ENCODE peak calls at places on chromosomes 13 and 19, in eight cellular contexts. G is GM23338, B is GM12878, C is HCT116, T is SK-N-SH, R is HepG2, I is K562, P is H1. A is an unnamed sample.

GRCh38 chr13:96090240-96091101 is 564 bp downstream of the HS6ST3 start:
- DNase-seq in C (no peak), B (no peak), P (no peak), R (no peak), I (no peak), G (peak), T (peak), A (peak)

GRCh38 chr13:62280590-62280989 is 864.9 kb upstream of the PCDH20 start:
- DNase-seq in G (no peak), I (no peak), P (no peak), C (no peak), R (no peak), B (peak), T (no peak), A (no peak)

GRCh38 chr19:11658954-11659353 is 61.7 kb downstream of the ZNF627 start:
- DNase-seq in B (no peak), I (no peak), T (no peak), G (no peak), P (no peak), R (no peak), C (no peak), A (no peak)

GRCh38 chr19:35904312-35905068 is 2.2 kb downstream of the HCST start:
- DNase-seq in G (no peak), R (no peak), B (no peak), T (no peak), C (no peak), P (no peak), I (no peak), A (no peak)

GRCh38 chr13:42836930-42837329 is 55.5 kb downstream of the FAM216B start:
- DNase-seq in R (no peak), T (no peak), P (peak), C (peak), B (no peak), I (no peak), G (peak), A (peak)

GRCh38 chr19:38417544-38418506 is 8.2 kb downstream of the RASGRP4 start:
- DNase-seq in G (peak), C (peak), T (no peak), P (no peak), B (no peak), R (no peak), I (peak), A (no peak)

GRCh38 chr13:27978301-27978968 is 9.3 kb upstream of the CDX2 start:
- DNase-seq in B (no peak), I (no peak), T (no peak), G (peak), P (no peak), C (no peak), R (no peak), A (no peak)

GRCh38 chr19:39824143-39825092 is 9.5 kb downstream of the DYRK1B start:
- DNase-seq in B (peak), G (peak), R (peak), C (no peak), P (peak), I (no peak), T (peak), A (peak)

GRCh38 chr13:76965759-76966421 is 17.6 kb downstream of the ACOD1 start:
- DNase-seq in R (no peak), I (no peak), C (no peak), G (no peak), B (no peak), T (peak), P (no peak), A (peak)

GRCh38 chr19:42488783-42489521 is 39.3 kb downstream of the CEACAM1 start:
- DNase-seq in P (no peak), G (no peak), T (no peak), I (no peak), B (no peak), R (peak), C (peak), A (no peak)

GRCh38 chr19:39845172-39845571 is 1.0 kb downstream of the FBL start:
- DNase-seq in T (no peak), B (no peak), G (no peak), R (no peak), P (no peak), C (no peak), I (no peak), A (no peak)

GRCh38 chr19:34089566-34089965 is 82.7 kb upstream of the LSM14A start:
- DNase-seq in B (no peak), T (no peak), G (no peak), C (no peak), R (no peak), P (no peak), I (no peak), A (no peak)

GRCh38 chr19:18946335-18946734 is 5.3 kb upstream of the HOMER3 start:
- DNase-seq in R (no peak), G (no peak), B (no peak), P (no peak), I (no peak), T (no peak), C (no peak), A (no peak)

GRCh38 chr19:1665565-1666047 is 13.2 kb upstream of the TCF3 start:
- DNase-seq in G (no peak), C (no peak), R (no peak), B (no peak), P (no peak), T (no peak), I (peak), A (no peak)

GRCh38 chr13:64551755-64552154 is 2678.4 kb downstream of the PCDH9 start:
- DNase-seq in P (no peak), B (no peak), I (no peak), G (no peak), R (no peak), C (no peak), T (no peak), A (no peak)

GRCh38 chr13:73000027-73000674 is 58.7 kb upstream of the KLF5 start:
- DNase-seq in P (no peak), T (no peak), C (peak), G (no peak), R (no peak), I (no peak), B (peak), A (peak)

GRCh38 chr19:19257137-19257536 is 16.0 kb downstream of the TM6SF2 start:
- DNase-seq in B (no peak), C (no peak), T (no peak), P (no peak), I (no peak), R (no peak), G (no peak), A (no peak)

GRCh38 chr19:11754663-11755062 is 12.1 kb upstream of the ZNF441 start:
- DNase-seq in T (no peak), G (no peak), B (no peak), C (no peak), P (no peak), R (no peak), I (no peak), A (no peak)

GRCh38 chr19:45645068-45645630 is 6.0 kb upstream of the EML2 start:
- DNase-seq in P (no peak), R (no peak), I (no peak), T (no peak), B (no peak), G (no peak), C (no peak), A (no peak)

GRCh38 chr13:84980571-84980970 is 818.6 kb downstream of the SLITRK6 start:
- DNase-seq in I (no peak), R (no peak), C (no peak), P (no peak), T (no peak), G (no peak), B (no peak), A (no peak)

GRCh38 chr19:10640361-10640760 is 13.8 kb upstream of the ILF3 start:
- DNase-seq in B (no peak), I (no peak), R (peak), C (no peak), P (no peak), G (no peak), T (no peak), A (no peak)

GRCh38 chr19:13689050-13689449 is 75.3 kb upstream of the MRI1 start:
- DNase-seq in B (peak), G (peak), C (peak), T (peak), I (peak), P (no peak), R (peak), A (peak)

GRCh38 chr19:37572203-37572602 is 22.4 kb downstream of the ZNF571 start:
- DNase-seq in C (no peak), R (no peak), T (no peak), I (no peak), G (no peak), B (no peak), P (no peak), A (no peak)

GRCh38 chr13:104809483-104809882 is 1726.0 kb downstream of the EFNB2 start:
- DNase-seq in B (no peak), C (no peak), I (no peak), R (no peak), P (no peak), T (no peak), G (no peak), A (no peak)

GRCh38 chr13:29733069-29733700 is 117.2 kb downstream of the UBL3 start:
- DNase-seq in I (no peak), T (no peak), C (no peak), P (no peak), G (no peak), B (no peak), R (no peak), A (no peak)

GRCh38 chr13:31053896-31054295 is 107.8 kb downstream of the HSPH1 start:
- DNase-seq in C (no peak), R (no peak), G (no peak), P (no peak), I (no peak), B (no peak), T (no peak), A (no peak)

GRCh38 chr19:6105444-6105843 is 4.9 kb downstream of the RFX2 start:
- DNase-seq in T (no peak), B (no peak), G (no peak), I (no peak), C (no peak), P (no peak), R (no peak), A (no peak)

GRCh38 chr13:101474419-101474957 is 22.0 kb downstream of the ITGBL1 start:
- DNase-seq in T (no peak), I (no peak), B (no peak), R (no peak), P (no peak), G (peak), C (no peak), A (peak)

GRCh38 chr19:24029941-24030636 is 56.9 kb upstream of the ZNF254 start:
- DNase-seq in T (no peak), G (peak), B (no peak), C (no peak), R (peak), I (no peak), P (no peak), A (no peak)

GRCh38 chr13:32811297-32811800 is 204.9 kb upstream of the KL start:
- DNase-seq in T (no peak), P (no peak), B (peak), R (no peak), I (no peak), G (no peak), C (no peak), A (no peak)

GRCh38 chr13:46297338-46297737 is 85.6 kb downstream of the LRRC63 start:
- DNase-seq in B (no peak), C (no peak), T (no peak), I (no peak), R (no peak), P (no peak), G (no peak), A (peak)

DNA sequence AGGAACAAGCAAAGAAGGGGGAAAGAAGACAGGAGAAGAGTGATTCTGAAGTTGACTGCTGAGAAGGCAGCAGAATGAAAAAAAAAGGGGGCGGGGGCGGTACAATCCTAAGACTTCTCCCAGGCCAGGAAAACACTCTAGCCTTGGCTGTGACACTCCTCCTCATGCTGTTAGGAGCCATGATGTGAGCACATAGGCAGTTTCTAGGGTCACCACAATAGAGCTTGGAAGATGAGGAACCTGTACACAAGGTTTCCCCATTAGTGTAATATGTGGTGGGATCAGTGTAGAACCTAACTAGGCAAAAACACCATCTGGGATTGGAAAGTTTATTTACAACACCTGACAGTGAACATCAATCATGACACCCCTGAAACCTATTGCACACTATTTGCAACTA is 86.9 kb downstream of the FOXO1 start:
- DNase-seq in P (no peak), B (no peak), R (no peak), T (no peak), I (no peak), C (no peak), G (no peak), A (no peak)
- H3K4me2 ChIP-seq in P (no peak), B (no peak), R (no peak), T (no peak), I (no peak), C (no peak), G (peak), A (no peak)

GRCh38 chr13:108572782-108573211 is 56.6 kb upstream of the MYO16 start:
- DNase-seq in G (no peak), R (no peak), T (no peak), I (peak), B (no peak), P (no peak), C (no peak), A (no peak)
- TF ChIP-seq POLR2AphosphoS5 in G (no peak), R (no peak), T (no peak), I (peak), B (no peak), P (no peak), C (no peak), A (no peak)

GRCh38 chr13:108787709-108788394 is 158.4 kb downstream of the MYO16 start:
- DNase-seq in T (peak), B (no peak), G (no peak), C (no peak), P (no peak), R (no peak), I (no peak), A (no peak)
- H3K4me2 ChIP-seq in T (no peak), B (no peak), G (no peak), C (no peak), P (no peak), R (no peak), I (no peak), A (no peak)

GRCh38 chr19:49487277-49488045 is at the start of gene RPL13A:
- DNase-seq in P (peak), T (peak), C (peak), G (peak), B (peak), R (peak), I (peak), A (peak)

GRCh38 chr19:49486710-49487276 is 615 bp upstream of the RPL13A start:
- DNase-seq in I (no peak), G (no peak), B (no peak), C (no peak), P (no peak), R (no peak), T (no peak), A (no peak)

GRCh38 chr19:49488863-49489537 is 1.6 kb downstream of the RPL13A start:
- DNase-seq in P (no peak), I (no peak), B (no peak), C (no peak), G (no peak), R (no peak), T (no peak), A (no peak)

GRCh38 chr19:49489601-49490167 is 2.3 kb downstream of the RPL13A start:
- DNase-seq in G (no peak), T (no peak), P (no peak), B (no peak), R (peak), I (peak), C (no peak), A (no peak)

GRCh38 chr19:49488046-49488862 is 846 bp downstream of the RPL13A start:
- DNase-seq in B (no peak), T (no peak), P (no peak), C (no peak), G (no peak), I (no peak), R (no peak), A (peak)
- TF ChIP-seq POLR2AphosphoS5 in B (peak), T (peak), P (peak), C (peak), G (no peak), I (no peak), R (no peak), A (peak)

GRCh38 chr13:40480012-40480914 is 186.2 kb downstream of the FOXO1 start:
- DNase-seq in R (peak), B (no peak), T (no peak), G (no peak), P (no peak), C (no peak), I (no peak), A (no peak)
- H3K4me2 ChIP-seq in R (peak), B (no peak), T (no peak), G (no peak), P (no peak), C (no peak), I (no peak), A (no peak)

DNA sequence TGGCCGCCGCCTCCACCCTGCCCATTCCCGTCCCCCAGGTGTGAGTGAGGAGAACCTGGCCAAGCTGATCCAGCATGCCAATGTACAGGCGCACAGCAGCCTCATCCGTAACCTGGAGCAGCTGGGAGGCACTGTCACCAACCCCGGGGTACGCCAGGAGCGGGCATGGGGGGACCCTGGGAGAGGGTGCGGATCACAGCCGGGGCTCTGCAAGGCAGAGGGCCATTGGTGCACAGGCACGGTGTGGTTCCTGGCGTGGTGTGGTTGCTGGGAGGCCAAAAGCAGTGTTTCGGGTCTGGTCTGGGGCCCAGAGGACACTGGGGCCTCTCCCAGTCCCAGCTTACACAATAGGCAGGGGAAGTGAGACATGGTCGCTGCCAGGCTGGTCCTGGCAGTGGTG is 8.2 kb downstream of the STXBP2 start:
- DNase-seq in G (no peak), I (no peak), C (no peak), T (peak), P (no peak), R (no peak), B (no peak), A (no peak)
- TF ChIP-seq POLR2AphosphoS5 in G (no peak), I (no peak), C (no peak), T (no peak), P (no peak), R (no peak), B (no peak), A (no peak)

GRCh38 chr13:109351236-109351635 is 435.1 kb downstream of the IRS2 start:
- DNase-seq in T (no peak), B (no peak), C (no peak), I (no peak), P (no peak), R (no peak), G (no peak), A (no peak)
- H3K4me2 ChIP-seq in T (no peak), B (no peak), C (no peak), I (no peak), P (no peak), R (no peak), G (no peak), A (no peak)

DNA sequence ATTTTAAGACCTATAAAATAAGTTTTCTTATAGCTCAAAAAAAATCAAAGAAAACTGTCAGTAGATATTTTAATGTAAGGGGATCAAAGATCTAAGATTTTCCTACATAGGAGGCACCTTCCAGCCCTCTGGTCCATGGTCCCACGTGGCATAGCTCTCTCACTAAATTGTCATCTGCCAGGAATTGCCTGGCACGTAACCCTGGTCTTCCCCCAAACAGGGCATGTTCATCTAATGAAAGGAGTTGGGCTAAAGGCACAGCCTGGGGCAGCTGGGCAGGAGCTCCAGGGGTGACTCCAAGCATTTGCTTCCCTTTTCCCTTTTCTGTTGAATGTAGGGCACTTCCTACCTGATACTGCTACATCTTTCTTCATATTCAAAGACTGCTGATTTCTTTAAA is 148.8 kb downstream of the COL4A1 start:
- DNase-seq in B (no peak), G (no peak), I (no peak), C (no peak), T (no peak), P (no peak), R (no peak), A (no peak)
- TF ChIP-seq POLR2AphosphoS5 in B (no peak), G (no peak), I (no peak), C (no peak), T (no peak), P (no peak), R (no peak), A (no peak)

A was measured in endothelial cell of umbilical vein.